ENCODE peak calls at places on chromosomes 11 and 22, in five cellular contexts. T is heart right ventricle, W is Panc1, N is left ventricle myocardium inferior, Y is adipocyte. H is an unnamed sample. For H3K4me1, the result is how much of the 10 kb centered on the place peaks cover.

GRCh38 chr22:39932918-39933649 is 27.1 kb upstream of the TMA7B start:
- DNase-seq in T (no peak), W (peak), N (no peak), Y (no peak), H (peak)

GRCh38 chr22:46317646-46318045 is 17.9 kb upstream of the TRMU start:
- DNase-seq in T (no peak), W (no peak), N (no peak), Y (no peak), H (no peak)

GRCh38 chr22:41508770-41509170 is 35.5 kb downstream of the POLR3H start:
- DNase-seq in T (peak), W (no peak), N (peak), Y (no peak), H (no peak)

GRCh38 chr11:34774604-34775003 is 141.6 kb downstream of the APIP start:
- DNase-seq in T (no peak), W (no peak), N (no peak), Y (no peak), H (no peak)

GRCh38 chr11:12201016-12201985 is 90.9 kb downstream of the MICAL2 start:
- DNase-seq in T (peak), W (no peak), N (peak), Y (peak), H (peak)

GRCh38 chr11:128714881-128715280 is 21.0 kb downstream of the FLI1 start:
- DNase-seq in T (no peak), W (no peak), N (no peak), Y (peak), H (no peak)

GRCh38 chr22:39090426-39091064 is 6.5 kb upstream of the APOBEC3H start:
- DNase-seq in T (no peak), W (no peak), N (no peak), Y (no peak), H (no peak)

GRCh38 chr22:42344391-42344861 is 74.0 kb upstream of the TCF20 start:
- DNase-seq in T (no peak), W (no peak), N (peak), Y (no peak), H (no peak)

GRCh38 chr22:35457729-35458546 is 58.0 kb downstream of the MCM5 start:
- DNase-seq in T (no peak), W (no peak), N (no peak), Y (no peak), H (no peak)

GRCh38 chr11:28144808-28145207 is 36.6 kb downstream of the METTL15 start:
- DNase-seq in T (no peak), W (no peak), N (no peak), Y (peak), H (no peak)

GRCh38 chr11:68855205-68855978 is 13.7 kb upstream of the CPT1A start:
- DNase-seq in T (peak), W (no peak), N (peak), Y (peak), H (peak)

GRCh38 chr11:67395555-67396257 is 3.9 kb downstream of the RAD9A start:
- DNase-seq in T (no peak), W (no peak), N (no peak), Y (no peak), H (no peak)
- H3K4me1 ChIP-seq in T (under half), W (under half), N (half or more), Y (under half), H (under half)

GRCh38 chr11:57773026-57773598 is 11.5 kb downstream of the CTNND1 start:
- DNase-seq in T (no peak), W (no peak), N (no peak), Y (no peak), H (no peak)
- H3K4me1 ChIP-seq in T (half or more), W (half or more), N (half or more), Y (under half), H (half or more)

GRCh38 chr11:118068945-118069612 is 7.8 kb upstream of the TMPRSS4 start:
- DNase-seq in T (no peak), W (no peak), N (no peak), Y (no peak), H (no peak)
- H3K4me1 ChIP-seq in T (under half), W (under half), N (under half), Y (under half), H (under half)

GRCh38 chr11:45848654-45849081 is 1.4 kb downstream of the CRY2 start:
- DNase-seq in T (no peak), W (no peak), N (no peak), Y (no peak), H (no peak)
- H3K4me1 ChIP-seq in T (half or more), W (under half), N (half or more), Y (half or more), H (half or more)

GRCh38 chr11:73316422-73316821 is 8.3 kb downstream of the ARHGEF17 start:
- DNase-seq in T (no peak), W (no peak), N (no peak), Y (no peak), H (no peak)
- H3K4me1 ChIP-seq in T (half or more), W (under half), N (half or more), Y (half or more), H (half or more)